ENCODE peak calls at places on chromosomes 4 and X, in nine cellular contexts. Q is mammary epithelial cell; S is pancreas; Y is left ventricle myocardium inferior; W is endothelial cell of umbilical vein; X is psoas muscle; G is esophagus squamous epithelium; R is Peyer's patch; C is CD8-positive, alpha-beta T cell. A is an unnamed sample. For H3K27me3, the result is how much of the 10 kb centered on the place peaks cover.

GRCh38 chr4:87078987-87079469 is 141.4 kb downstream of the KLHL8 start:
- DNase-seq in X (peak), S (no peak), G (no peak), Y (peak), R (no peak), W (peak), C (no peak), Q (no peak), A (peak)

GRCh38 chrX:154540897-154541535 is 5.6 kb downstream of the G6PD start:
- DNase-seq in G (no peak), C (no peak), Q (peak), S (no peak), W (no peak), Y (no peak), R (no peak), X (no peak), A (peak)

GRCh38 chr4:1177274-1178141 is 5.1 kb upstream of the SPON2 start:
- DNase-seq in R (peak), W (no peak), Y (no peak), X (peak), G (no peak), S (no peak), C (peak), Q (peak), A (no peak)

GRCh38 chr4:186743261-186743660 is 19.6 kb upstream of the FAT1 start:
- DNase-seq in Y (no peak), X (no peak), W (no peak), C (no peak), S (no peak), Q (no peak), G (no peak), R (no peak), A (no peak)

GRCh38 chrX:132634521-132634920 is 145.7 kb upstream of the MBNL3 start:
- DNase-seq in Y (no peak), R (no peak), S (no peak), C (no peak), X (no peak), G (no peak), W (peak), Q (no peak), A (no peak)

GRCh38 chr4:102263024-102263787 is 82.1 kb downstream of the SLC39A8 start:
- DNase-seq in C (no peak), Q (peak), Y (no peak), S (no peak), W (peak), G (no peak), X (no peak), R (no peak), A (no peak)

GRCh38 chr4:10684631-10685030 is at the start of gene CLNK:
- DNase-seq in G (no peak), R (no peak), Q (no peak), X (no peak), S (no peak), W (no peak), Y (no peak), C (no peak), A (no peak)

GRCh38 chr4:122762520-122762919 is 30.0 kb downstream of the BBS12 start:
- DNase-seq in S (no peak), Q (no peak), G (no peak), C (peak), R (no peak), W (no peak), X (no peak), Y (no peak), A (no peak)

GRCh38 chrX:38654302-38654701 is 93.0 kb downstream of the TSPAN7 start:
- DNase-seq in C (no peak), Q (peak), R (no peak), S (no peak), W (peak), G (no peak), Y (no peak), X (no peak), A (no peak)

GRCh38 chr4:32462944-32463343 is 1742.8 kb downstream of the PCDH7 start:
- DNase-seq in Q (no peak), Y (no peak), G (no peak), C (no peak), R (no peak), S (no peak), X (no peak), W (peak), A (no peak)

GRCh38 chr4:128858875-128859696 is 49.6 kb downstream of the JADE1 start:
- DNase-seq in X (no peak), R (no peak), W (no peak), Q (no peak), G (no peak), S (no peak), Y (no peak), C (no peak), A (no peak)

GRCh38 chr4:25860586-25861421 is 2.0 kb downstream of the SEL1L3 start:
- DNase-seq in Y (no peak), R (no peak), C (no peak), X (no peak), S (no peak), Q (no peak), W (peak), G (peak), A (no peak)

GRCh38 chr4:91502365-91502764 is 801.4 kb upstream of the GRID2 start:
- DNase-seq in W (peak), R (no peak), Y (no peak), S (no peak), C (no peak), Q (no peak), X (no peak), G (no peak), A (no peak)

GRCh38 chr4:86895692-86896488 is 3.7 kb upstream of the C4orf36 start:
- DNase-seq in C (peak), G (no peak), W (peak), S (no peak), X (no peak), R (no peak), Y (no peak), Q (peak), A (no peak)

GRCh38 chr4:17786567-17786966 is 5.1 kb upstream of the FAM184B start:
- DNase-seq in X (no peak), G (no peak), Y (no peak), S (no peak), R (no peak), W (no peak), Q (peak), C (no peak), A (no peak)

GRCh38 chrX:118614150-118614549 is 113.3 kb upstream of the IL13RA1 start:
- DNase-seq in G (no peak), R (no peak), W (no peak), S (no peak), X (no peak), C (no peak), Q (no peak), Y (no peak), A (no peak)

GRCh38 chrX:107659768-107660167 is 31.5 kb downstream of the PRPS1 start:
- DNase-seq in C (peak), G (no peak), Q (peak), Y (no peak), R (no peak), S (no peak), X (no peak), W (peak), A (no peak)

GRCh38 chr4:39514888-39515401 is 12.3 kb downstream of the UGDH start:
- DNase-seq in G (no peak), X (no peak), S (peak), R (peak), Q (no peak), C (no peak), Y (no peak), W (no peak), A (no peak)

GRCh38 chrX:112147206-112147605 is 64.6 kb upstream of the TRPC5 start:
- DNase-seq in Y (no peak), S (no peak), W (no peak), X (no peak), Q (no peak), R (no peak), C (no peak), G (no peak), A (no peak)

GRCh38 chrX:150161092-150161672 is 201.9 kb upstream of the MAMLD1 start:
- DNase-seq in G (no peak), S (no peak), X (no peak), Q (no peak), C (no peak), R (no peak), Y (no peak), W (no peak), A (no peak)

GRCh38 chrX:129983575-129984131 is 1.2 kb downstream of the BCORL1 start:
- DNase-seq in Q (no peak), C (peak), S (peak), R (peak), X (peak), Y (no peak), W (no peak), G (no peak), A (peak)

GRCh38 chrX:12153317-12153716 is 15.0 kb downstream of the FRMPD4 start:
- DNase-seq in C (no peak), Y (no peak), R (no peak), Q (no peak), X (no peak), W (no peak), G (no peak), S (no peak), A (no peak)
- H3K27me3 ChIP-seq in C (under half), Y (under half), R (under half), Q (under half), X (under half), W (under half), G (under half), S (under half), A (under half)

GRCh38 chr4:42632653-42633382 is 24.1 kb downstream of the ATP8A1 start:
- DNase-seq in Y (no peak), G (no peak), X (no peak), Q (no peak), S (no peak), W (no peak), C (no peak), R (no peak), A (no peak)

GRCh38 chr4:42637104-42637503 is 19.8 kb downstream of the ATP8A1 start:
- DNase-seq in S (no peak), C (no peak), X (no peak), G (no peak), Y (no peak), R (no peak), Q (no peak), W (no peak), A (no peak)

GRCh38 chr4:42630908-42631307 is 26.0 kb downstream of the ATP8A1 start:
- DNase-seq in C (no peak), G (no peak), S (no peak), X (no peak), Y (no peak), Q (no peak), R (no peak), W (no peak), A (no peak)

GRCh38 chr4:42636591-42636990 is 20.3 kb downstream of the ATP8A1 start:
- DNase-seq in X (no peak), C (no peak), Y (no peak), R (no peak), G (no peak), Q (no peak), S (no peak), W (no peak), A (no peak)

DNA sequence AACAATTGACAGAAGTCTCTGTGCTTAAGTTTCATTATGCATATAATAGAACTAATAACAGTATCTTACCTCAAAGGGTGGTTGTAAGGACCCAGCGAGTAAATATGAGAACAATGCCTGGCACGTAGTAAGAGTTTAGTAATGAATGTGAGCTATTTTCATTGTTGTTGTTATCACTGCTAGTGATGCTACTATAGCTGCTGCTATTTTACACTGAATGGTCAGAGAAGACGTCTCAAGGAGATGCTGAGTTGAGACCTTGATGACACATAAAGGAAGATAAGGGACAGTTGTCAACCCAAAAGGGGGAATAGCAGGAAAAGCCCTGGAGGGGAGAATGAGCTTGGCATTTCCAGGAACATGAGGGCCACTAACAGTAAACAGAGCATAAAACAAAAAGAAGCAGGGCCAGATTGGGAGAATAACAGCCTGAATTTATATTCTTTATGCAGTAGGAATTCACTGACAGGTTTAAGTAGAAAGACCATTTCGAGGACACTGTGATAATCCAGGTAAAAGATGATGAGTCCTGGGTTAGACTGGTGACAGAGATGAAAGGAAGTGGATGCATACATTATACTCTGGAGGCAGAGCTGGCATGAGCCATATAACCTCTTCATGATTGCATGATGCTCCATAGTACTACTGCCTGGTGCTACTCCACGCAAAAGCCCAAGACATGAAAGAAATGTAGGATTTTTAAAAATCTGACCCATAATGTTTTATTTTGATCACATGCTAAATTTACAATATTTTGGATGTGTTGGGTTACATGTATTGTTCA is 23.1 kb downstream of the ATP8A1 start:
- DNase-seq in Q (no peak), C (no peak), R (no peak), X (no peak), W (no peak), Y (no peak), S (no peak), G (no peak), A (no peak)
- H3K27ac ChIP-seq in Q (no peak), C (no peak), R (no peak), X (no peak), W (no peak), Y (peak), S (no peak), G (no peak), A (no peak)

GRCh38 chrX:94107981-94108380 is 434.0 kb downstream of the FAM133A start:
- DNase-seq in Y (no peak), R (no peak), X (no peak), C (no peak), Q (no peak), S (no peak), W (no peak), G (no peak), A (no peak)
- TF ChIP-seq CTCF in Y (no peak), R (no peak), X (no peak), C (no peak), Q (peak), S (no peak), W (no peak), G (no peak), A (no peak)

DNA sequence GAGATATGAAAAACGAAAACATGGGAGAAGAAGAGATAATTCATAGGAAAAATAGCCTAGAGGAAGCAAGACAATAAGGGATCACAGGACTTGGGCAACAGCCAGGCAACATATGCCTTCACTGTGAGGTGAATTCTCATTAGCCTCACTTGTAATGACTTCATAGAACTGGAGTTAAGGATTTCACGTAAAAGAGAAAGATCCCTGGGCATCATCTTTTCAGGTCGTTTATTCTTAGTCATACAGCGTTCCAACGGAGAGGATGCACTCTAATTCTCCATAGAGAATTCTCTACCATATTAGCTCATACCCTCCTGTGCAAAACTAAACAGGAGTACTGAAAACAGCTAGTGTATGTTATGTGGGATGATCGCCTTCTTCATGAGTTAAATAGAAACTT is 1.4 kb downstream of the PRKG2 start:
- DNase-seq in X (no peak), C (no peak), W (no peak), Y (no peak), G (no peak), S (no peak), R (no peak), Q (no peak), A (no peak)
- H3K27me3 ChIP-seq in X (under half), C (under half), W (under half), Y (half or more), G (under half), S (under half), R (under half), Q (under half), A (under half)

DNA sequence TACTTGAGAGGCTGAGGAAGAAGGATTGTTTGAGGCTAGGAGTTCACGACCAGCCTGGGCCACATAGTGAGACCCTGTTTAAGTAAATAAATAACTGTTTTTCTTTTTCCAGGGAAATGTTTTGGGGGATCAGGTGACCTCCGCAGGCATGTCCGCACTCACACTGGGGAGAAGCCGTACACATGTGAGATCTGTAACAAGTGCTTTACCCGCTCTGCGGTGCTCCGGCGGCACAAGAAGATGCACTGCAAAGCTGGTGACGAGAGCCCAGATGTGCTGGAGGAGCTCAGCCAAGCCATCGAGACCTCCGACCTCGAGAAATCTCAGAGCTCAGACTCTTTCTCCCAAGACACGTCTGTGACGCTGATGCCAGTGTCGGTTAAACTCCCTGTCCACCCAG is 30.5 kb downstream of the ZBTB49 start:
- DNase-seq in G (no peak), X (no peak), R (no peak), S (no peak), C (no peak), Y (no peak), Q (no peak), W (no peak), A (peak)
- H3K27ac ChIP-seq in G (no peak), X (no peak), R (no peak), S (no peak), C (no peak), Y (no peak), Q (no peak), W (no peak), A (no peak)

DNA sequence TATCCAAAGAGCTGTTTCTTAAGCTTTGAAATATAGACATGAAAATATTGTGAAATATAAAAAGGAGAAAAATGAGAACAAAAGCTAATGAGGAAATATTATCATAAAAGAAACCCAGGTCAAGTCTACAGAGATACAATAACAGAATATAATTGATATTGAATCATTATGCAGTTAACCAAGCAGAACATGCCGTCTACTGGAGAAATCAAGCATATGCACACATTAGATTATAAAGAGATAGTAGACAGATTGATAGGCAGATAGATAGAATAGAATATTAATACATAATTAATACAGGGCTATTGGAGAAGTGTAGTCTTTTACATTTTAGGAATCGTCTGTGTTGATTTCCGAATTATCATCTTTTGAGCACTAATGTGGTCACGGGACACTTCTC is 208.5 kb downstream of the EPHA5 start:
- DNase-seq in S (no peak), Q (no peak), C (no peak), G (no peak), W (no peak), Y (no peak), X (no peak), R (no peak), A (no peak)
- TF ChIP-seq CTCF in S (no peak), Q (peak), C (no peak), G (no peak), W (no peak), Y (no peak), X (no peak), R (no peak), A (no peak)

GRCh38 chrX:145631461-145631951 is 186.1 kb upstream of the SLITRK2 start:
- DNase-seq in G (no peak), X (no peak), Q (no peak), W (no peak), R (no peak), S (no peak), C (no peak), Y (no peak), A (no peak)
- H3K27me3 ChIP-seq in G (under half), X (under half), Q (under half), W (under half), R (under half), S (under half), C (under half), Y (under half), A (under half)

GRCh38 chr4:20431422-20432014 is 179.8 kb downstream of the SLIT2 start:
- DNase-seq in Q (no peak), R (no peak), W (peak), X (no peak), G (no peak), Y (peak), C (no peak), S (no peak), A (no peak)

GRCh38 chr4:20432098-20432497 is 180.4 kb downstream of the SLIT2 start:
- DNase-seq in Q (no peak), R (no peak), G (no peak), W (peak), S (no peak), Y (no peak), C (no peak), X (no peak), A (no peak)

GRCh38 chr4:20430555-20430954 is 178.8 kb downstream of the SLIT2 start:
- DNase-seq in W (no peak), S (no peak), Y (no peak), R (no peak), G (no peak), C (no peak), Q (peak), X (no peak), A (no peak)

GRCh38 chr4:20428410-20429160 is 176.9 kb downstream of the SLIT2 start:
- DNase-seq in X (no peak), W (no peak), G (no peak), R (no peak), C (no peak), S (no peak), Q (no peak), Y (no peak), A (no peak)

DNA sequence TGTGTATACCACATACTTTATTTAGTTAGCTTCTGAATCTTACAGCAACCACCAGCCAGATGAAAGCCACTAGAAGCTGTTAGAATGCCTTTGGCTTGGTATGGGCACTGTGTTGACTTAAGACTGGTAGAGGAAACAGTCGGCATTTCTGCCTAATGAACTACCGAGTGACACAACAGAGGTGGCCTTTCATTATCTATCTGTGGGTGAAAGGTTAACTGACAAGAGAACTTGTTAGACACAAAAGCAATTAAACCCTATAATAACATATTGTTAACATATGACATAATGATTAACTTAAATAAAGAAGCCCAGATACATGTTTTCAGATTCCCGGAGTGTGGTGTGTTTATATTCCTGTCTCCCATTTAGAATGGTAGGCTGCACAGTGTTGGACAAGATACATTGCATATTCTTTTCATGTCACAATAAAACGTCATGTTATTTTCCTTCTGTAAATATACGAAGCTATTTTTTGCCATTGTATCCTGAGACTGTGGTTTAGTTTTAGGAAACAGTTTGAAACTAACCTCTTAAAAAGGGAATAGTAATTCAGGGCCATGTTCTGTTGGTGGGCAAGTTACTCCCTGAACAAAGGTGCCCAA is 181.5 kb downstream of the SLIT2 start:
- DNase-seq in S (no peak), G (no peak), Q (no peak), W (peak), R (no peak), C (no peak), X (no peak), Y (no peak), A (no peak)
- H3K27ac ChIP-seq in S (no peak), G (no peak), Q (no peak), W (no peak), R (peak), C (no peak), X (no peak), Y (no peak), A (no peak)

GRCh38 chr4:169723207-169723606 is 34.5 kb downstream of the HPF1 start:
- DNase-seq in S (no peak), X (no peak), Y (no peak), Q (no peak), W (peak), C (peak), R (no peak), G (no peak), A (no peak)
- TF ChIP-seq CTCF in S (no peak), X (no peak), Y (no peak), Q (peak), W (peak), C (peak), R (peak), G (no peak), A (no peak)

GRCh38 chr4:110636231-110636676 is 13.4 kb upstream of the PITX2 start:
- DNase-seq in R (no peak), X (peak), S (no peak), C (no peak), Y (no peak), G (no peak), Q (no peak), W (no peak), A (no peak)
- H3K27me3 ChIP-seq in R (under half), X (under half), S (under half), C (under half), Y (half or more), G (under half), Q (half or more), W (half or more), A (half or more)